ENCODE peak calls at places on chromosomes 4 and X, in four cellular contexts. One of them, this sample, is unnamed.
A peak's percentile ranks its signal among the peaks of the same experiment; 100 is the strongest.

GRCh38 chr4:126071346-126072333 is 756.9 kb downstream of the FAT4 start:
- DNase-seq in A549: no peak
- DNase-seq in K562: no peak
- DNase-seq in WTC11: no peak
- DNase-seq in this sample: peak; percentile 11

GRCh38 chr4:158208931-158209640 is 1.2 kb upstream of the TMEM144 start:
- DNase-seq in WTC11: no peak
- DNase-seq in A549: no peak
- DNase-seq in K562: no peak
- DNase-seq in this sample: no peak

GRCh38 chrX:139971394-139971749 is 6.1 kb upstream of the CXorf66 start:
- DNase-seq in WTC11: no peak
- DNase-seq in K562: no peak
- DNase-seq in A549: no peak
- DNase-seq in this sample: no peak

GRCh38 chr4:22483551-22483981 is 32.3 kb downstream of the ADGRA3 start:
- DNase-seq in WTC11: no peak
- DNase-seq in A549: no peak
- DNase-seq in K562: no peak
- DNase-seq in this sample: no peak

GRCh38 chr4:1195894-1196401 is 23.6 kb upstream of the SPON2 start:
- DNase-seq in A549: no peak
- DNase-seq in K562: no peak
- DNase-seq in WTC11: peak; percentile 5
- DNase-seq in this sample: no peak

GRCh38 chr4:106773106-106773905 is 262.8 kb downstream of the DKK2 start:
- DNase-seq in A549: no peak
- DNase-seq in K562: no peak
- DNase-seq in WTC11: no peak
- DNase-seq in this sample: no peak

GRCh38 chr4:41505161-41505653 is 32.8 kb upstream of the LIMCH1 start:
- DNase-seq in WTC11: no peak
- DNase-seq in A549: peak; percentile 23
- DNase-seq in K562: no peak
- DNase-seq in this sample: no peak

GRCh38 chrX:1488141-1488540 is 35.4 kb upstream of the ASMTL start:
- DNase-seq in WTC11: no peak
- DNase-seq in K562: no peak
- DNase-seq in A549: no peak
- DNase-seq in this sample: no peak

GRCh38 chrX:17020828-17021821 is 74.7 kb downstream of the REPS2 start:
- DNase-seq in WTC11: no peak
- DNase-seq in A549: no peak
- DNase-seq in K562: no peak
- DNase-seq in this sample: no peak

GRCh38 chrX:154115071-154115470 is 17.6 kb upstream of the MECP2 start:
- DNase-seq in WTC11: no peak
- DNase-seq in K562: no peak
- DNase-seq in A549: no peak
- DNase-seq in this sample: no peak

GRCh38 chr4:8291036-8291682 is 21.6 kb downstream of the HTRA3 start:
- DNase-seq in K562: no peak
- DNase-seq in WTC11: no peak
- DNase-seq in A549: no peak
- DNase-seq in this sample: no peak

GRCh38 chr4:158277558-158277957 is 67.3 kb downstream of the TMEM144 start:
- DNase-seq in K562: no peak
- DNase-seq in WTC11: peak; percentile 11
- DNase-seq in A549: no peak
- DNase-seq in this sample: no peak

GRCh38 chr4:124278477-124278876 is 434.1 kb downstream of the ANKRD50 start:
- DNase-seq in A549: no peak
- DNase-seq in K562: no peak
- DNase-seq in WTC11: no peak
- DNase-seq in this sample: peak; percentile 10

GRCh38 chr4:61079976-61080375 is 120.2 kb upstream of the ADGRL3 start:
- DNase-seq in WTC11: no peak
- DNase-seq in A549: no peak
- DNase-seq in K562: no peak
- DNase-seq in this sample: no peak

GRCh38 chr4:80259012-80259411 is 7.5 kb upstream of the FGF5 start:
- DNase-seq in K562: no peak
- DNase-seq in WTC11: no peak
- DNase-seq in A549: no peak
- DNase-seq in this sample: no peak
- TF ChIP-seq NR3C1 in K562: no peak
- TF ChIP-seq NR3C1 in WTC11: no peak
- TF ChIP-seq NR3C1 in A549: no peak
- TF ChIP-seq NR3C1 in this sample: no peak

GRCh38 chr4:56958111-56958517 is 19.3 kb downstream of the NOA1 start:
- DNase-seq in K562: peak; percentile 11
- DNase-seq in WTC11: no peak
- DNase-seq in A549: peak; percentile 13
- DNase-seq in this sample: no peak
- TF ChIP-seq NR3C1 in K562: no peak
- TF ChIP-seq NR3C1 in WTC11: no peak
- TF ChIP-seq NR3C1 in A549: no peak
- TF ChIP-seq NR3C1 in this sample: no peak

DNA sequence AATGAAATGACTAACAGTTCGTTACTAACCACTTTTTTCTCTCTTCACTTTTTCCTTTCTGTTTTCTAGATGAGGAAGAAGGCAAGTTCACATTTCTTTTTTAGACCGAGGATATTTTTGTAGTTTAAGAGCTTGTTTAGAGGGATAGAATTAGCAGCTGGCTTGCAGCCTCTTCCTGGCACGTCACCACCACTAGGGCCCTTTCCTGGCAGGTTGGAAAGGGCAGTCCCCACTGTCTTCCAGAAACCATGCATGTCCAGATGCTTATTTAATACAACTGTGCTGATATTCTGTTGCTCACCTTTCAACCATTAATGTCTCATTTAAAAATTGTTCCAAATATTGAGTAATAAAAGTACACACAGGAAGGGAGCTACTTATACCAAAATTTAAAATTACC is 209.5 kb upstream of the PACRGL start:
- DNase-seq in A549: no peak
- DNase-seq in WTC11: no peak
- DNase-seq in K562: no peak
- DNase-seq in this sample: no peak
- TF ChIP-seq NR3C1 in A549: no peak
- TF ChIP-seq NR3C1 in WTC11: no peak
- TF ChIP-seq NR3C1 in K562: no peak
- TF ChIP-seq NR3C1 in this sample: no peak

DNA sequence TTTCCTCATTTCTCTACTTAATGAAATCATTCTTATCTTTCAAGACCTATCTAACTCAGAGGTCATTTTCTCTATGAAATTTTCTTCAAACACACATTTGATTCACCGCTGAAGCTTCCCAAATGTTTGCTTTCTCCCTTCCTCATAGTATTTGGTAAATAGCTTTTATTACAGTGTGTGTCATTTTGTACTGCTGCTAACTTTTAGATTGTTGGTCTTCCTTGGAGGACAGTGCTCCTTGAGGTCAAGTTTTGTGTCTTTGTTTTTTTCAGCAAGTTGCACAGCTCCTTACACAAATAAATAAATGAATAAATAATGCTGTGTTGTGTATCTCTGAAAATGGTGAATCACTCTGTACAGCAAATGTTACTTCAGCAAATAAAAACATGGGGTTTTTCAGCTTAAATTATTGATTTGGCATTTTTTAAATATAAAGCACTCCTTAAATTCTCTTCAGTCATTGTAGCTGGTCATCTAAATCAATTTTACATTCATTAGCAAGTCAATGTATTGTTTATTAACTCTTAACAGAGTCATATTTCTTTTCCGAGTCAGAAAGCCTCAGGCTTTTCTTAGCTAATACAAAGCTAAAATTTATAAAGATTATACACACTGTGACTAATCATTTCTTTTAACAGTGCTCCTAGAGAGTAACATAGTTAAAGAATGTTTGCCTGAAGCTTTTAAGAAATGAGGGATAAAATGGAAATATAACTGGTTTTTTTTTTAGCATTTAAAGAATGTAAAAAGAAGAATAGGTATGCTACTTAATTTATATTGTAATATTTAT is 30.1 kb upstream of the MAD2L1 start:
- DNase-seq in K562: no peak
- DNase-seq in A549: peak; percentile 8
- DNase-seq in WTC11: no peak
- DNase-seq in this sample: no peak
- TF ChIP-seq NR3C1 in K562: no peak
- TF ChIP-seq NR3C1 in A549: no peak
- TF ChIP-seq NR3C1 in WTC11: no peak
- TF ChIP-seq NR3C1 in this sample: no peak

DNA sequence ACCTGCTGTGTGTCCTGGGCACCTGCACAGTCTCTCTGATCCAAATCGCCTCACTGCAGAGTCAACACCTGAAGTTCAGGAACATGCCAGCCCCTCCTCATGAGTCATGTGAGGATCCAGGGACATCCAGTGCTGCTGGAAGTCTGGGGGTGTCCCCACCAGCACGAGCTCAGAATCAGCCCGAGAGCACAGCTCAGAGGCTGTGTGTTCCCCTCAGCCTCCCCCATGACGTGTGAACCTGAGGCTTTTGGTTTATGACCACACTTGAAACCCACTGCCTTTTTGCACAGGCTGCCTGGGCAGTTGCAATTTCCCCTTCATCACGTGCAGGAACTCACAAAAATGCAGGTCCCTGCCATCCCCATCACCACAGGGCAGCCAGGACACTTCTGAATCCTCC is 47.1 kb downstream of the PPP2R2C start:
- DNase-seq in K562: no peak
- DNase-seq in WTC11: no peak
- DNase-seq in A549: no peak
- DNase-seq in this sample: no peak
- TF ChIP-seq NR3C1 in K562: no peak
- TF ChIP-seq NR3C1 in WTC11: no peak
- TF ChIP-seq NR3C1 in A549: no peak
- TF ChIP-seq NR3C1 in this sample: no peak

GRCh38 chr4:75429208-75429607 is 85.0 kb downstream of the RCHY1 start:
- DNase-seq in A549: no peak
- DNase-seq in WTC11: no peak
- DNase-seq in K562: no peak
- DNase-seq in this sample: no peak

GRCh38 chr4:75434105-75434504 is 80.1 kb downstream of the RCHY1 start:
- DNase-seq in WTC11: no peak
- DNase-seq in K562: no peak
- DNase-seq in A549: no peak
- DNase-seq in this sample: no peak

DNA sequence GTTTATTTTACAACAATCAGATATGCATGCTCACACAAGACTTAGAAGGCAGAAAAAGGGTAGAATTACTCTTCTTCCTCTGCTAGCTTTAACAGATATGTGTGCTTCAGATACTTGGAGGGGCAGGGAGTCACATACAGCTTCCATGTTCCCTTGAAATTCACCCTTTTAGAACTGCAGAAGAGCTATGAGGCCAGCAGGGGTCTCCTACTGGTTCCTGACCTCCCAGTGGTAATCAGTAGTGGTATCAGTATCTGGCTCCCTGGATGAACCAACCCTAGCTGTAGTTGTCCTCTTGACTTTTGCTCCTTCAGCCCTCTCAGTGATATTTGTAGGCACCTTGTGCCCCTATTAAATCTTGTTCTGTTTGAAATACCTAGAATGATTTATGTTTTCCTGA is 81.5 kb downstream of the RCHY1 start:
- DNase-seq in K562: peak; percentile 10
- DNase-seq in WTC11: peak; percentile 27
- DNase-seq in A549: peak; percentile 25
- DNase-seq in this sample: peak; percentile 46
- TF ChIP-seq NR3C1 in K562: no peak
- TF ChIP-seq NR3C1 in WTC11: no peak
- TF ChIP-seq NR3C1 in A549: no peak
- TF ChIP-seq NR3C1 in this sample: no peak

This sample was measured in HepG2.